ENCODE peak calls at places on chromosomes 2 and 18, in eight cellular contexts. R is adrenal gland, V is right lobe of liver, H is cardiac muscle cell, U is Peyer's patch, L is psoas muscle, J is left ventricle myocardium inferior, Y is mucosa of descending colon. C is an unnamed sample. For H3K4me1, the result is how much of the 10 kb centered on the place peaks cover.

GRCh38 chr2:42978887-42979415 is 186.6 kb upstream of the HAAO start:
- DNase-seq in R (no peak), V (no peak), H (no peak), U (no peak), L (no peak), J (no peak), Y (peak), C (peak)

GRCh38 chr18:79791141-79791972 is 6.4 kb upstream of the KCNG2 start:
- DNase-seq in R (peak), V (no peak), H (peak), U (peak), L (peak), J (peak), Y (no peak), C (peak)

GRCh38 chr18:3458378-3458777 is 8.4 kb downstream of the TGIF1 start:
- DNase-seq in R (no peak), V (no peak), H (no peak), U (no peak), L (no peak), J (no peak), Y (no peak), C (no peak)

GRCh38 chr2:6645672-6646071 is 220.0 kb downstream of the CMPK2 start:
- DNase-seq in R (no peak), V (no peak), H (no peak), U (no peak), L (no peak), J (no peak), Y (no peak), C (no peak)

GRCh38 chr18:4510709-4511108 is 55.6 kb upstream of the DLGAP1 start:
- DNase-seq in R (no peak), V (no peak), H (peak), U (peak), L (no peak), J (no peak), Y (no peak), C (no peak)

GRCh38 chr2:11407413-11407812 is 58.5 kb downstream of the E2F6 start:
- DNase-seq in R (no peak), V (no peak), H (no peak), U (no peak), L (no peak), J (no peak), Y (no peak), C (no peak)

GRCh38 chr2:3305952-3306351 is 71.7 kb downstream of the EIPR1 start:
- DNase-seq in R (no peak), V (no peak), H (no peak), U (no peak), L (no peak), J (no peak), Y (peak), C (no peak)

GRCh38 chr2:21552999-21553398 is 429.2 kb downstream of the TDRD15 start:
- DNase-seq in R (no peak), V (no peak), H (no peak), U (no peak), L (no peak), J (no peak), Y (no peak), C (no peak)

GRCh38 chr2:6773007-6773693 is 92.6 kb downstream of the CMPK2 start:
- DNase-seq in R (peak), V (peak), H (peak), U (peak), L (peak), J (peak), Y (peak), C (peak)

GRCh38 chr2:187971893-187972292 is 319.8 kb upstream of the GULP1 start:
- DNase-seq in R (no peak), V (no peak), H (no peak), U (no peak), L (no peak), J (no peak), Y (no peak), C (no peak)
- H3K4me1 ChIP-seq in R (under half), V (under half), H (under half), U (under half), L (under half), J (under half), Y (under half), C (under half)

GRCh38 chr2:149136111-149136510 is 97.6 kb downstream of the LYPD6B start:
- DNase-seq in R (no peak), V (no peak), H (no peak), U (no peak), L (no peak), J (no peak), Y (no peak), C (no peak)
- H3K4me1 ChIP-seq in R (under half), V (under half), H (under half), U (under half), L (under half), J (under half), Y (under half), C (under half)

GRCh38 chr2:219447242-219448098 is 12.8 kb downstream of the SPEG start:
- DNase-seq in R (no peak), V (no peak), H (no peak), U (no peak), L (peak), J (no peak), Y (no peak), C (peak)
- H3K4me1 ChIP-seq in R (under half), V (under half), H (under half), U (under half), L (under half), J (half or more), Y (under half), C (half or more)

GRCh38 chr18:25736516-25736915 is 353.9 kb downstream of the SS18 start:
- DNase-seq in R (no peak), V (no peak), H (peak), U (no peak), L (no peak), J (no peak), Y (no peak), C (no peak)
- H3K4me1 ChIP-seq in R (under half), V (under half), H (under half), U (under half), L (under half), J (under half), Y (under half), C (under half)

GRCh38 chr18:44592639-44593038 is 88.0 kb upstream of the SETBP1 start:
- DNase-seq in R (no peak), V (no peak), H (peak), U (no peak), L (no peak), J (no peak), Y (no peak), C (no peak)

GRCh38 chr18:44589709-44590108 is 91.0 kb upstream of the SETBP1 start:
- DNase-seq in R (no peak), V (no peak), H (peak), U (no peak), L (no peak), J (no peak), Y (no peak), C (no peak)

GRCh38 chr18:44588466-44588865 is 92.2 kb upstream of the SETBP1 start:
- DNase-seq in R (no peak), V (no peak), H (no peak), U (no peak), L (no peak), J (no peak), Y (no peak), C (no peak)

GRCh38 chr18:44594779-44595467 is 85.8 kb upstream of the SETBP1 start:
- DNase-seq in R (no peak), V (no peak), H (peak), U (no peak), L (no peak), J (no peak), Y (no peak), C (no peak)

GRCh38 chr18:44590976-44591375 is 89.7 kb upstream of the SETBP1 start:
- DNase-seq in R (no peak), V (no peak), H (no peak), U (no peak), L (no peak), J (no peak), Y (no peak), C (no peak)
- H3K4me1 ChIP-seq in R (under half), V (under half), H (under half), U (under half), L (under half), J (under half), Y (under half), C (half or more)

C was measured in sigmoid colon.